ENCODE peak calls at places on chromosomes 3 and 15, in four cellular contexts. H, P, A and R are unnamed samples.

GRCh38 chr15:70140031-70140542 is 42.4 kb upstream of the TLE3 start:
- DNase-seq in H (no peak), P (no peak), A (no peak), R (no peak)

GRCh38 chr15:63870043-63870394 is 36.3 kb upstream of the HERC1 start:
- DNase-seq in H (no peak), P (no peak), A (no peak), R (no peak)

GRCh38 chr15:47331796-47332480 is 385.4 kb upstream of the SEMA6D start:
- DNase-seq in H (no peak), P (no peak), A (no peak), R (no peak)

GRCh38 chr3:27699067-27699466 is 23.1 kb downstream of the EOMES start:
- DNase-seq in H (no peak), P (no peak), A (no peak), R (no peak)

GRCh38 chr3:184338538-184338945 is 1.1 kb downstream of the FAM131A start:
- DNase-seq in H (no peak), P (no peak), A (no peak), R (no peak)

GRCh38 chr3:178558637-178559036 is 22.4 kb downstream of the KCNMB2 start:
- DNase-seq in H (no peak), P (no peak), A (no peak), R (no peak)

GRCh38 chr3:171168086-171168485 is 141.6 kb upstream of the SLC2A2 start:
- DNase-seq in H (no peak), P (no peak), A (no peak), R (no peak)

GRCh38 chr3:138281561-138281960 is 48.1 kb downstream of the NME9 start:
- DNase-seq in H (no peak), P (no peak), A (no peak), R (no peak)

GRCh38 chr3:149507491-149508324 is 33.2 kb downstream of the TM4SF4 start:
- DNase-seq in H (no peak), P (no peak), A (peak), R (no peak)

GRCh38 chr15:79093352-79093935 is 2.9 kb upstream of the RASGRF1 start:
- DNase-seq in H (no peak), P (no peak), A (no peak), R (no peak)

GRCh38 chr3:76096036-76096435 is 310.7 kb upstream of the ZNF717 start:
- DNase-seq in H (no peak), P (no peak), A (no peak), R (no peak)

GRCh38 chr15:83694538-83694937 is 40.6 kb downstream of the ADAMTSL3 start:
- DNase-seq in H (no peak), P (no peak), A (no peak), R (no peak)

GRCh38 chr3:43286886-43287301 is 554 bp downstream of the SNRK start:
- DNase-seq in H (no peak), P (no peak), A (no peak), R (peak)

GRCh38 chr3:171810278-171811058 is at the start of gene PLD1:
- DNase-seq in H (peak), P (peak), A (no peak), R (peak)

GRCh38 chr15:70870066-70870465 is 16.1 kb upstream of the LARP6 start:
- DNase-seq in H (no peak), P (no peak), A (no peak), R (no peak)

GRCh38 chr3:25293736-25294135 is 134.3 kb upstream of the RARB start:
- DNase-seq in H (no peak), P (no peak), A (no peak), R (no peak)

GRCh38 chr3:105938101-105938500 is 69.3 kb upstream of the CBLB start:
- DNase-seq in H (no peak), P (no peak), A (no peak), R (no peak)

GRCh38 chr15:64344651-64345262 is 11.2 kb downstream of the CSNK1G1 start:
- DNase-seq in H (no peak), P (no peak), A (no peak), R (no peak)

GRCh38 chr15:48802867-48803266 is 8.0 kb downstream of the CEP152 start:
- DNase-seq in H (no peak), P (no peak), A (no peak), R (no peak)

GRCh38 chr3:34256791-34257190 is 458.4 kb downstream of the PDCD6IP start:
- DNase-seq in H (no peak), P (no peak), A (no peak), R (no peak)

GRCh38 chr3:113968986-113969385 is 21.2 kb downstream of the ZDHHC23 start:
- DNase-seq in H (no peak), P (no peak), A (no peak), R (no peak)

GRCh38 chr15:41504751-41505492 is 8.7 kb downstream of the LTK start:
- DNase-seq in H (no peak), P (no peak), A (no peak), R (no peak)

GRCh38 chr15:41505776-41506175 is 7.9 kb downstream of the LTK start:
- DNase-seq in H (no peak), P (no peak), A (no peak), R (no peak)

GRCh38 chr15:41510728-41511127 is 2.9 kb downstream of the LTK start:
- DNase-seq in H (no peak), P (no peak), A (no peak), R (no peak)

GRCh38 chr15:41506796-41507341 is 6.8 kb downstream of the LTK start:
- DNase-seq in H (no peak), P (no peak), A (no peak), R (no peak)

DNA sequence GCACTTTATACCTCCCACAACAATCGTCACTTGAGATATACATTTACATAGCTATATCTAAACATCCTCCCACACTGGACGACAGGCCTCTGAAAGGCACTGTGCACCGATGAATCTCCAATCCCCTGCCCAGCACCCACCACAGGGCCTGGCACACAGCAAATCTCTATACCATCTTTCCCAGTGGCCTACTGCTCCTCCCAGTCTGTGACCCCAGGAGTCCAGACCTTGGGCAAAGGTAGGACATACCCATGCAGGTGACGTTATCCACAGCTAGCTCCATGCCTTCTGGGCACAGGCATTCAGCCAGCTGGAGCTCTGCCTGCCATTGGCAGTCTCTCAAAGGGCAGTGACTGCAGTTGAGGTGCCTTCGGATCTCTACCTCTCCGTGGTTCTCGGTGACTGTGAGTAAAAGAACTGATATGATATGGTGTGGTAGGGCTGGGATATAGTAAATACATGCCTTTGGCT is 5.8 kb downstream of the LTK start:
- DNase-seq in H (no peak), P (no peak), A (no peak), R (no peak)
- TF ChIP-seq POLR2A in H (no peak), P (no peak), A (no peak), R (no peak)

DNA sequence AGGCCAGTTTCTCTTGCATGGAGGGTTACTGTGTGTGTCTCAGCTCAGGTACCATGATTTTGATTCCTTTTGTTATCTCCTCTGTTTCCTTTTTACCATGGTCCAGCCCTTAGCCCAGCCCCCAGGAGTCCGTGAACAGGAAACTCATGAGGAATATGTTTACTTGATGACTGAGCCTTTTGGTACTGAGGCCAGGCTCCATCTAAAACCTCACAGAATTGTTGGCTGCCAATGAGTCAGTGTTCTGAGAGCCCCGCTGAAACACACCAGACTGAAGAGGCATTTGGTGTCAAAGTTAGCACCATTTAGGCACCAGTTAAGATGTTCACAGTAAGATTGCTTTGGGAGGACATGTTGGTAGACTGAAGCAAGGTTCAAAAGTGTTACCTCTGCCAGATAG is 80.9 kb downstream of the DGKG start:
- DNase-seq in H (no peak), P (no peak), A (no peak), R (no peak)
- TF ChIP-seq TAF1 in H (no peak), P (no peak), A (no peak), R (no peak)

DNA sequence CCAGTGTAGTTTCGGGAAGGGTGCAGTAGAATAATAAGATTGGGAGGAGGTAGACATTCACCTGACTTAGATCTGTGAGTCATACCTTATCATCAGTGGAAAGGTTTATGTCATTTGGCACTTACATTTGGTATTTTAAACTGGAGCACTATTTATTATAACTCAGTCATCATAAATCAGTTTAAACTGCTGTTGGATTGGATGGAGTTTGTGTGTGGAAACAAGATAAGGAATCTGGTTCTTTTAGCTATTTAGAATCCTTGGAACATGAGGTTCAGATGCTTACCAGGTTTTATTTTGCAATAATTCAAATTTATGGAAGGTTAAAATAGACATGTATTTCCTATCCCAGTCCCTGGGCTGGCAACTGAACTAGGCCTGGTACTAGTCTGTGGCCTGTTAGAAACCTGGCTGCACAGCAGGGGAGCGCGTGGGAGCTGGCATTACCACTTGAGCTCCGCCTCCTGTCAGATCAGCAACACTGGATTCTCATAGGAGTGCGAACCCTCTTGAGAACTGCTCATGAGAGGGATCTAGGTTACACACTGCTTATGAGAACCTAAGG is 34.5 kb downstream of the ZFAND6 start:
- DNase-seq in H (no peak), P (no peak), A (no peak), R (no peak)
- TF ChIP-seq POLR2AphosphoS5 in H (no peak), P (no peak), A (no peak), R (no peak)

GRCh38 chr15:66389098-66389858 is 2.6 kb downstream of the MAP2K1 start:
- DNase-seq in H (no peak), P (no peak), A (no peak), R (no peak)

GRCh38 chr15:66387176-66388056 is 704 bp downstream of the MAP2K1 start:
- DNase-seq in H (peak), P (no peak), A (no peak), R (peak)

GRCh38 chr15:66388576-66388975 is 1.9 kb downstream of the MAP2K1 start:
- DNase-seq in H (no peak), P (no peak), A (no peak), R (no peak)

GRCh38 chr15:66388057-66388363 is 1.3 kb downstream of the MAP2K1 start:
- DNase-seq in H (no peak), P (no peak), A (no peak), R (no peak)

DNA sequence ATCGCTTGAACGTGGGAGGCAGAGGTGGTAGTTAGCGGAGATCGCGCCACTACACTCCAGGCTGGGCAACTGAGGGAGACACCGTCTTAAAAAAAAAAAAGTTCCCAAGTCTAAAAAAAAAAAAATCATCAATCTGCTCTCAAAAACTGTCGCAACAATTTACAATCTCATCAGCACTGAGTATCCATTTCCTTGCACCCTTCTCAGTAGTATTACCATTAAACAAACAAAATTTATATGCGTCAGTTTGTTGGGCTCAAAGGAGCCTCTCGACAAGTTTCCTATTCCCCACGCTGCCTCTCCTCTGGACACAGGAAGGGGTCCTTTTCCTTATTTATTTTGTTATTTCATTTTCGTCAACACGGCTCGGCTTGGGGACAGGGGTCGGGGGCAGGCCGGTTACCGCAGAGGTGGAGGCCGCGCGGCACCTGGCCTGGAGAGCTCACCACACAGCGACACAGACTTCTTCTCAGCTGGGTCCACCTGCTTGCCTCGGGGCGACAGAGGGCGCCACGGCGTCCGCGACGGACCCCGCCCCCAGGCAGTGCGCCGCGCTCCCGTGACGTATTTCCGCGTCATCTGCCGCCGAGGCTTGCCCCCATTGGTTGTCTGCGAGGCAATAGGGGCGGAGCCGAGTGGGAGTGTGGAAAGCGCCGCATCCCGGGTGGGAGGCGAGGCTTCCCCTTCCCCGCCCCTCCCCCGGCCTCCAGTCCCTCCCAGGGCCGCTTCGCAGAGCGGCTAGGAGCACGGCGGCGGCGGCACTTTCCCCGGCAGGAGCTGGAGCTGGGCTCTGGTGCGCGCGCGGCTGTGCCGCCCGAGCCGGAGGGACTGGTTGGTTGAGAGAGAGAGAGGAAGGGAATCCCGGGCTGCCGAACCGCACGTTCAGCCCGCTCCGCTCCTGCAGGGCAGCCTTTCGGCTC is at the start of gene MAP2K1:
- DNase-seq in H (peak), P (peak), A (peak), R (peak)
- TF ChIP-seq POLR2A in H (peak), P (peak), A (peak), R (peak)

DNA sequence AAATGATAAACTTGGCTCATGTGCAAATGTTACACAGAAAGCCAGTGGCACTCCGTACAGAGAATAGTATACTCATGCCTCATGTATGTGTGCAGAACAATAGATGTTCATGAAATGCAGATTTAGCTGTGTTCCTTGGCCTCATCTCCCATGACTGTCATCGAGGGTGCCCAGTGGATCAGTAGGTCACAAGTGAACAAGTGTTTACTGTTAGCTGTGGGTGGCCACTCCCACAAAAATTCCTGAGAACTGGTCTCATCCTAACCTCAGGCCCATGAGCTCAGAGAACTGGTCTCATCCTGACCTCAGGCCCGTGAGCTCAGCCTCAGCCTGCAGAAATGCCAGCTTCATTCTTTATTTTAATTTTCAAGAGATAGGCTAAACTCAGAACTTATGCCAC is 124.1 kb downstream of the GADL1 start:
- DNase-seq in H (no peak), P (no peak), A (no peak), R (no peak)
- TF ChIP-seq TAF1 in H (no peak), P (no peak), A (no peak), R (no peak)

DNA sequence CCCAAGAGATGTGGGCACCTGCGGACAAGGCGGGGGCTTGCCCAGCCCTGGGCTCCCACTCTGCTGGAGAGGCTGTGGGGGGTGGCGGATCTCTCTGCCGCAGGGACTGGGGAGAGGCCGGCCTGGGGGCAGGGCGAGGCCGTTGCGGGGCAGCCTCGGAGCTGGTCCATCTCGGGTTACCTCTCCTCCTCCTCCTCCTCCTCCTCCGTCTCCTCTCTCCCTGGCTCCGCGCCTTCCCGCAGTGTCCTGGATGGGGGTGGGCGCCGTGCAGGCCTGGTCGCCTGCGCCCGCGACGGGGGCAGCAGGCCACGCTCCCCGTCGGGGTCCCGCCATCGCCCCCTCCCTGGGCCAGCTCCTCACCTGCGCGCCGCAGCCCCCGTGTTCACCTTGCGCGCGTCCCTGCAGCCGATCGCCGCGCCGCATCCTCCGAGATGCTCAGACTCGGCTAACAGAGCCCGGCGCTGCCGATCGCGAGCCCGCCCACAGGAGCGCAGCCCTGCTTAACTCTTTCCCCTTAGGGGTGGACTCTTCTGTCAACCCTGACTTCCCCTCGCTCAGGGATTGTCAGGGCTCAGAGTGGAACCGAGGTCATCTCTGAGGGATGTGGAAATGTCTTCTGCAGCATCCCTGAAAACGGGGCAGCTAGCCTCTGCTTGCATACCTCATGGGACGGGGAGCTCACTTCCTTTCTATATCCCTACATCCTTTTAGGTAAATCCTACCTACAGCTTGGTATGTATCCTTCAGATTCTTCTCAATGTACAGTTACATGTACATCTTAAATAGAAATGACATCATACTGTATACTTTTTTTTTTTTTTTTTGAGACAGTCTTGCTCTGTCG is at the start of gene PRRT3:
- DNase-seq in H (peak), P (peak), A (no peak), R (peak)
- TF ChIP-seq POLR2AphosphoS5 in H (no peak), P (peak), A (no peak), R (no peak)

GRCh38 chr3:40476478-40477470 is at the start of gene ZNF619:
- DNase-seq in H (peak), P (peak), A (no peak), R (peak)
- TF ChIP-seq POLR2A in H (peak), P (peak), A (peak), R (peak)

GRCh38 chr15:75811616-75812015 is 31.6 kb upstream of the UBE2Q2 start:
- DNase-seq in H (no peak), P (no peak), A (no peak), R (no peak)
- TF ChIP-seq TAF1 in H (no peak), P (no peak), A (no peak), R (no peak)

GRCh38 chr15:29156521-29156920 is 113.1 kb downstream of the NSMCE3 start:
- DNase-seq in H (no peak), P (no peak), A (no peak), R (no peak)
- TF ChIP-seq POLR2AphosphoS5 in H (no peak), P (no peak), A (no peak), R (no peak)

DNA sequence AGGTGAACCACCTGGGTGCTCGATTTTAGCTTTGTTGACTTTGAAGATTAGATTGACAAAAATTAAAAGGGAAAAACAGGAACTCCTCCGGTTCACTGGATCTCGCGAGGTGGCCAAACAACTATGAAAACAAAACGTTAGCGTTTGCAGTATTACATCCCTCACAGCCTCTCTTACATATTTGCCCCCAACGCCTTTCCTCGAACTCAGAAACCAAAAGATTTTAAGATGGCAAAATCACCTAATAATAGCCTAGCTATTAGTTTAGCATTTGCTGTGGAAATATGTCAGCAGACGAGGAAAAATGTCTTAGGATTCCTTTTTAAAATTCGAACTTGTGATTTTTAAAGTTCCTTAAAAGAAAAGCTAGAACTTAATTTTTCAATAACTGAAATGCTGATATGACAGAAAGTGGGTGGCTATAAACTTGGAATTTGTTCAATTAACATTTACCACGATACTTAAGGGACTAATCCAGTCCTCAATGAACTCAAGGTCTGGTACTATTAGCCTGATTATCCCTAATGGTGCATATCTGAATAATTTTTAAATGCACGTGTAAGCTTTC is 491 bp upstream of the SENP7 start:
- DNase-seq in H (no peak), P (peak), A (no peak), R (peak)
- TF ChIP-seq POLR2A in H (peak), P (no peak), A (no peak), R (no peak)